ENCODE peak calls at places on chromosomes 11 and 22, in eight cellular contexts. One of them, this sample, is unnamed.

GRCh38 chr11:68832476-68833176 is 9.1 kb downstream of the CPT1A start:
- DNase-seq in lower lobe of right lung: no peak
- DNase-seq in brain microvascular endothelial cell: no peak
- DNase-seq in CD8-positive, alpha-beta T cell: no peak
- DNase-seq in AG04450: no peak
- DNase-seq in DND-41: no peak
- DNase-seq in spleen: no peak
- DNase-seq in ovary: no peak
- DNase-seq in this sample: no peak

GRCh38 chr11:126334665-126335462 is 20.6 kb upstream of the ST3GAL4 start:
- DNase-seq in lower lobe of right lung: no peak
- DNase-seq in brain microvascular endothelial cell: peak
- DNase-seq in CD8-positive, alpha-beta T cell: no peak
- DNase-seq in AG04450: no peak
- DNase-seq in DND-41: no peak
- DNase-seq in spleen: peak
- DNase-seq in ovary: no peak
- DNase-seq in this sample: no peak

GRCh38 chr11:69381681-69382130 is 87.8 kb downstream of the MYEOV start:
- DNase-seq in lower lobe of right lung: no peak
- DNase-seq in brain microvascular endothelial cell: no peak
- DNase-seq in CD8-positive, alpha-beta T cell: no peak
- DNase-seq in AG04450: no peak
- DNase-seq in DND-41: no peak
- DNase-seq in spleen: peak
- DNase-seq in ovary: no peak
- DNase-seq in this sample: no peak

GRCh38 chr22:32199961-32200360 is 4.9 kb downstream of the RFPL2 start:
- DNase-seq in lower lobe of right lung: no peak
- DNase-seq in brain microvascular endothelial cell: no peak
- DNase-seq in CD8-positive, alpha-beta T cell: no peak
- DNase-seq in AG04450: no peak
- DNase-seq in DND-41: no peak
- DNase-seq in spleen: no peak
- DNase-seq in ovary: no peak
- DNase-seq in this sample: no peak

GRCh38 chr11:86869966-86870570 is 69.7 kb downstream of the PRSS23 start:
- DNase-seq in lower lobe of right lung: no peak
- DNase-seq in brain microvascular endothelial cell: peak
- DNase-seq in CD8-positive, alpha-beta T cell: peak
- DNase-seq in AG04450: peak
- DNase-seq in DND-41: peak
- DNase-seq in spleen: no peak
- DNase-seq in ovary: peak
- DNase-seq in this sample: peak

GRCh38 chr11:1738380-1738779 is 12.0 kb downstream of the IFITM10 start:
- DNase-seq in lower lobe of right lung: no peak
- DNase-seq in brain microvascular endothelial cell: no peak
- DNase-seq in CD8-positive, alpha-beta T cell: no peak
- DNase-seq in AG04450: no peak
- DNase-seq in DND-41: no peak
- DNase-seq in spleen: peak
- DNase-seq in ovary: no peak
- DNase-seq in this sample: peak

GRCh38 chr11:102780491-102780918 is at the start of gene MMP10:
- DNase-seq in lower lobe of right lung: no peak
- DNase-seq in brain microvascular endothelial cell: peak
- DNase-seq in CD8-positive, alpha-beta T cell: no peak
- DNase-seq in AG04450: peak
- DNase-seq in DND-41: no peak
- DNase-seq in spleen: no peak
- DNase-seq in ovary: no peak
- DNase-seq in this sample: no peak

GRCh38 chr11:25902476-25902875 is 429.5 kb upstream of the ANO3 start:
- DNase-seq in lower lobe of right lung: no peak
- DNase-seq in brain microvascular endothelial cell: no peak
- DNase-seq in CD8-positive, alpha-beta T cell: no peak
- DNase-seq in AG04450: no peak
- DNase-seq in DND-41: no peak
- DNase-seq in spleen: no peak
- DNase-seq in ovary: no peak
- DNase-seq in this sample: no peak

GRCh38 chr22:24474221-24474620 is 20.9 kb upstream of the UPB1 start:
- DNase-seq in lower lobe of right lung: no peak
- DNase-seq in brain microvascular endothelial cell: peak
- DNase-seq in CD8-positive, alpha-beta T cell: no peak
- DNase-seq in AG04450: peak
- DNase-seq in DND-41: no peak
- DNase-seq in spleen: no peak
- DNase-seq in ovary: no peak
- DNase-seq in this sample: no peak

GRCh38 chr22:17784776-17785175 is 10.5 kb upstream of the BID start:
- DNase-seq in lower lobe of right lung: no peak
- DNase-seq in brain microvascular endothelial cell: no peak
- DNase-seq in CD8-positive, alpha-beta T cell: no peak
- DNase-seq in AG04450: no peak
- DNase-seq in DND-41: no peak
- DNase-seq in spleen: no peak
- DNase-seq in ovary: no peak
- DNase-seq in this sample: no peak

GRCh38 chr11:10233581-10233980 is 60.4 kb downstream of the SBF2 start:
- DNase-seq in lower lobe of right lung: no peak
- DNase-seq in brain microvascular endothelial cell: peak
- DNase-seq in CD8-positive, alpha-beta T cell: no peak
- DNase-seq in AG04450: peak
- DNase-seq in DND-41: no peak
- DNase-seq in spleen: no peak
- DNase-seq in ovary: no peak
- DNase-seq in this sample: no peak

GRCh38 chr11:11028017-11028692 is 170.3 kb upstream of the ZBED5 start:
- DNase-seq in lower lobe of right lung: peak
- DNase-seq in brain microvascular endothelial cell: peak
- DNase-seq in CD8-positive, alpha-beta T cell: peak
- DNase-seq in AG04450: no peak
- DNase-seq in DND-41: peak
- DNase-seq in spleen: peak
- DNase-seq in ovary: peak
- DNase-seq in this sample: peak

GRCh38 chr22:42644422-42645340 is 4.3 kb upstream of the ATP5MGL start:
- DNase-seq in lower lobe of right lung: peak
- DNase-seq in brain microvascular endothelial cell: no peak
- DNase-seq in CD8-positive, alpha-beta T cell: no peak
- DNase-seq in AG04450: no peak
- DNase-seq in DND-41: no peak
- DNase-seq in spleen: no peak
- DNase-seq in ovary: peak
- DNase-seq in this sample: peak

GRCh38 chr11:134677338-134677948 is 265.4 kb upstream of the B3GAT1 start:
- DNase-seq in lower lobe of right lung: no peak
- DNase-seq in brain microvascular endothelial cell: no peak
- DNase-seq in CD8-positive, alpha-beta T cell: no peak
- DNase-seq in AG04450: no peak
- DNase-seq in DND-41: no peak
- DNase-seq in spleen: peak
- DNase-seq in ovary: no peak
- DNase-seq in this sample: no peak

GRCh38 chr22:48782817-48783511 is 1044.7 kb downstream of the BRD1 start:
- DNase-seq in lower lobe of right lung: no peak
- DNase-seq in brain microvascular endothelial cell: no peak
- DNase-seq in CD8-positive, alpha-beta T cell: peak
- DNase-seq in AG04450: no peak
- DNase-seq in DND-41: no peak
- DNase-seq in spleen: no peak
- DNase-seq in ovary: no peak
- DNase-seq in this sample: peak

GRCh38 chr22:40046126-40046525 is 51.4 kb downstream of the FAM83F start:
- DNase-seq in lower lobe of right lung: no peak
- DNase-seq in brain microvascular endothelial cell: no peak
- DNase-seq in CD8-positive, alpha-beta T cell: no peak
- DNase-seq in AG04450: no peak
- DNase-seq in DND-41: no peak
- DNase-seq in spleen: no peak
- DNase-seq in ovary: no peak
- DNase-seq in this sample: no peak

GRCh38 chr22:30279389-30279788 is 9.9 kb downstream of the CASTOR1 start:
- DNase-seq in lower lobe of right lung: peak
- DNase-seq in brain microvascular endothelial cell: no peak
- DNase-seq in CD8-positive, alpha-beta T cell: no peak
- DNase-seq in AG04450: no peak
- DNase-seq in DND-41: no peak
- DNase-seq in spleen: no peak
- DNase-seq in ovary: no peak
- DNase-seq in this sample: peak

GRCh38 chr22:22454997-22455396 is 53.5 kb downstream of the ZNF280B start:
- DNase-seq in lower lobe of right lung: no peak
- DNase-seq in brain microvascular endothelial cell: no peak
- DNase-seq in CD8-positive, alpha-beta T cell: no peak
- DNase-seq in AG04450: no peak
- DNase-seq in DND-41: no peak
- DNase-seq in spleen: no peak
- DNase-seq in ovary: no peak
- DNase-seq in this sample: no peak

GRCh38 chr11:13215157-13215556 is 62.4 kb upstream of the BMAL1 start:
- DNase-seq in lower lobe of right lung: no peak
- DNase-seq in brain microvascular endothelial cell: peak
- DNase-seq in CD8-positive, alpha-beta T cell: no peak
- DNase-seq in AG04450: peak
- DNase-seq in DND-41: no peak
- DNase-seq in spleen: no peak
- DNase-seq in ovary: no peak
- DNase-seq in this sample: no peak

GRCh38 chr11:75639752-75640151 is 29.1 kb downstream of the MAP6 start:
- DNase-seq in lower lobe of right lung: peak
- DNase-seq in brain microvascular endothelial cell: peak
- DNase-seq in CD8-positive, alpha-beta T cell: no peak
- DNase-seq in AG04450: no peak
- DNase-seq in DND-41: peak
- DNase-seq in spleen: peak
- DNase-seq in ovary: peak
- DNase-seq in this sample: peak

GRCh38 chr11:63663809-63664208 is 7.4 kb downstream of the ATL3 start:
- DNase-seq in lower lobe of right lung: no peak
- DNase-seq in brain microvascular endothelial cell: peak
- DNase-seq in CD8-positive, alpha-beta T cell: no peak
- DNase-seq in AG04450: no peak
- DNase-seq in DND-41: no peak
- DNase-seq in spleen: no peak
- DNase-seq in ovary: no peak
- DNase-seq in this sample: no peak

GRCh38 chr11:120704256-120704750 is 192.8 kb downstream of the GRIK4 start:
- DNase-seq in lower lobe of right lung: no peak
- DNase-seq in brain microvascular endothelial cell: no peak
- DNase-seq in CD8-positive, alpha-beta T cell: no peak
- DNase-seq in AG04450: no peak
- DNase-seq in DND-41: no peak
- DNase-seq in spleen: no peak
- DNase-seq in ovary: no peak
- DNase-seq in this sample: no peak

GRCh38 chr11:13183094-13183825 is 94.3 kb upstream of the BMAL1 start:
- DNase-seq in lower lobe of right lung: no peak
- DNase-seq in brain microvascular endothelial cell: peak
- DNase-seq in CD8-positive, alpha-beta T cell: no peak
- DNase-seq in AG04450: no peak
- DNase-seq in DND-41: peak
- DNase-seq in spleen: no peak
- DNase-seq in ovary: no peak
- DNase-seq in this sample: no peak

GRCh38 chr11:130848361-130849214 is 67.7 kb downstream of the SNX19 start:
- DNase-seq in lower lobe of right lung: no peak
- DNase-seq in brain microvascular endothelial cell: no peak
- DNase-seq in CD8-positive, alpha-beta T cell: no peak
- DNase-seq in AG04450: no peak
- DNase-seq in DND-41: no peak
- DNase-seq in spleen: no peak
- DNase-seq in ovary: no peak
- DNase-seq in this sample: no peak
- H3K27ac ChIP-seq in lower lobe of right lung: no peak
- H3K27ac ChIP-seq in brain microvascular endothelial cell: no peak
- H3K27ac ChIP-seq in CD8-positive, alpha-beta T cell: no peak
- H3K27ac ChIP-seq in AG04450: no peak
- H3K27ac ChIP-seq in DND-41: no peak
- H3K27ac ChIP-seq in spleen: no peak
- H3K27ac ChIP-seq in ovary: no peak
- H3K27ac ChIP-seq in this sample: peak

GRCh38 chr11:96306600-96306932 is 36.4 kb downstream of the MAML2 start:
- DNase-seq in lower lobe of right lung: no peak
- DNase-seq in brain microvascular endothelial cell: peak
- DNase-seq in CD8-positive, alpha-beta T cell: no peak
- DNase-seq in AG04450: no peak
- DNase-seq in DND-41: no peak
- DNase-seq in spleen: no peak
- DNase-seq in ovary: no peak
- DNase-seq in this sample: no peak
- H3K27ac ChIP-seq in lower lobe of right lung: peak
- H3K27ac ChIP-seq in brain microvascular endothelial cell: peak
- H3K27ac ChIP-seq in CD8-positive, alpha-beta T cell: no peak
- H3K27ac ChIP-seq in AG04450: peak
- H3K27ac ChIP-seq in DND-41: no peak
- H3K27ac ChIP-seq in spleen: peak
- H3K27ac ChIP-seq in ovary: peak
- H3K27ac ChIP-seq in this sample: peak

GRCh38 chr11:65078786-65079342 is 5.0 kb downstream of the CDCA5 start:
- DNase-seq in lower lobe of right lung: no peak
- DNase-seq in brain microvascular endothelial cell: no peak
- DNase-seq in CD8-positive, alpha-beta T cell: no peak
- DNase-seq in AG04450: no peak
- DNase-seq in DND-41: no peak
- DNase-seq in spleen: no peak
- DNase-seq in ovary: no peak
- DNase-seq in this sample: no peak

GRCh38 chr11:65077466-65077865 is 6.4 kb downstream of the CDCA5 start:
- DNase-seq in lower lobe of right lung: no peak
- DNase-seq in brain microvascular endothelial cell: no peak
- DNase-seq in CD8-positive, alpha-beta T cell: no peak
- DNase-seq in AG04450: no peak
- DNase-seq in DND-41: peak
- DNase-seq in spleen: no peak
- DNase-seq in ovary: no peak
- DNase-seq in this sample: no peak

GRCh38 chr11:65083134-65083833 is 556 bp downstream of the CDCA5 start:
- DNase-seq in lower lobe of right lung: no peak
- DNase-seq in brain microvascular endothelial cell: no peak
- DNase-seq in CD8-positive, alpha-beta T cell: no peak
- DNase-seq in AG04450: no peak
- DNase-seq in DND-41: no peak
- DNase-seq in spleen: no peak
- DNase-seq in ovary: no peak
- DNase-seq in this sample: no peak

GRCh38 chr11:65072631-65072966 is 11.2 kb downstream of the CDCA5 start:
- DNase-seq in lower lobe of right lung: no peak
- DNase-seq in brain microvascular endothelial cell: no peak
- DNase-seq in CD8-positive, alpha-beta T cell: no peak
- DNase-seq in AG04450: no peak
- DNase-seq in DND-41: no peak
- DNase-seq in spleen: no peak
- DNase-seq in ovary: no peak
- DNase-seq in this sample: no peak

GRCh38 chr11:65078151-65078550 is 5.7 kb downstream of the CDCA5 start:
- DNase-seq in lower lobe of right lung: peak
- DNase-seq in brain microvascular endothelial cell: peak
- DNase-seq in CD8-positive, alpha-beta T cell: peak
- DNase-seq in AG04450: no peak
- DNase-seq in DND-41: peak
- DNase-seq in spleen: peak
- DNase-seq in ovary: no peak
- DNase-seq in this sample: no peak
- H3K27ac ChIP-seq in lower lobe of right lung: no peak
- H3K27ac ChIP-seq in brain microvascular endothelial cell: no peak
- H3K27ac ChIP-seq in CD8-positive, alpha-beta T cell: no peak
- H3K27ac ChIP-seq in AG04450: no peak
- H3K27ac ChIP-seq in DND-41: no peak
- H3K27ac ChIP-seq in spleen: peak
- H3K27ac ChIP-seq in ovary: no peak
- H3K27ac ChIP-seq in this sample: no peak

GRCh38 chr11:6655790-6656580 is at the start of gene DCHS1:
- DNase-seq in lower lobe of right lung: no peak
- DNase-seq in brain microvascular endothelial cell: no peak
- DNase-seq in CD8-positive, alpha-beta T cell: no peak
- DNase-seq in AG04450: no peak
- DNase-seq in DND-41: no peak
- DNase-seq in spleen: peak
- DNase-seq in ovary: peak
- DNase-seq in this sample: no peak
- H3K27ac ChIP-seq in lower lobe of right lung: peak
- H3K27ac ChIP-seq in brain microvascular endothelial cell: no peak
- H3K27ac ChIP-seq in CD8-positive, alpha-beta T cell: peak
- H3K27ac ChIP-seq in AG04450: no peak
- H3K27ac ChIP-seq in DND-41: no peak
- H3K27ac ChIP-seq in spleen: peak
- H3K27ac ChIP-seq in ovary: peak
- H3K27ac ChIP-seq in this sample: peak

This sample was measured in tibial artery.